ENCODE peak calls at places on chromosome 3, in ten cellular contexts. X is brain microvascular endothelial cell; F is heart left ventricle; K is GM23248; Z is Peyer's patch; M is Panc1; W is keratinocyte; N is lower lobe of right lung; S is CD8-positive, alpha-beta memory T cell; E is tibial nerve. R is an unnamed sample.
A peak's percentile ranks its signal among the peaks of the same experiment; 100 is the strongest.

GRCh38 chr3:170154084-170154483 is 27.4 kb downstream of the PHC3 start:
- DNase-seq in X (no peak), F (no peak), K (peak; percentile 53), Z (no peak), M (no peak), W (no peak), N (no peak), S (no peak), E (no peak), R (no peak)

GRCh38 chr3:159892171-159892791 is 96.4 kb upstream of the IL12A start:
- DNase-seq in X (no peak), F (no peak), K (no peak), Z (no peak), M (no peak), W (no peak), N (no peak), S (no peak), E (no peak), R (no peak)

GRCh38 chr3:141294848-141295247 is 63.2 kb downstream of the PXYLP1 start:
- DNase-seq in X (peak; percentile 92), F (no peak), K (peak; percentile 89), Z (no peak), M (no peak), W (no peak), N (no peak), S (no peak), E (no peak), R (no peak)

GRCh38 chr3:197372076-197372661 is 73.8 kb upstream of the DLG1 start:
- DNase-seq in X (peak; percentile 69), F (no peak), K (peak; percentile 93), Z (no peak), M (peak; percentile 38), W (peak; percentile 95), N (no peak), S (no peak), E (no peak), R (no peak)

GRCh38 chr3:45009868-45010267 is 16.2 kb upstream of the CLEC3B start:
- DNase-seq in X (no peak), F (no peak), K (no peak), Z (no peak), M (no peak), W (no peak), N (no peak), S (no peak), E (no peak), R (no peak)

GRCh38 chr3:169091196-169091595 is 572.3 kb downstream of the MECOM start:
- DNase-seq in X (peak; percentile 34), F (no peak), K (peak; percentile 87), Z (no peak), M (no peak), W (no peak), N (no peak), S (no peak), E (no peak), R (no peak)

GRCh38 chr3:27293954-27294353 is 75.2 kb downstream of the NEK10 start:
- DNase-seq in X (no peak), F (no peak), K (no peak), Z (no peak), M (no peak), W (no peak), N (no peak), S (no peak), E (no peak), R (no peak)

GRCh38 chr3:65958216-65958615 is 80.5 kb downstream of the MAGI1 start:
- DNase-seq in X (no peak), F (no peak), K (no peak), Z (no peak), M (no peak), W (no peak), N (no peak), S (no peak), E (no peak), R (no peak)

GRCh38 chr3:42387802-42388651 is 22.4 kb downstream of the LYZL4 start:
- DNase-seq in X (peak; percentile 27), F (no peak), K (no peak), Z (no peak), M (no peak), W (no peak), N (no peak), S (peak; percentile 51), E (no peak), R (peak; percentile 68)

GRCh38 chr3:193830791-193831191 is 237.8 kb downstream of the OPA1 start:
- DNase-seq in X (no peak), F (no peak), K (no peak), Z (no peak), M (no peak), W (peak; percentile 99), N (no peak), S (no peak), E (no peak), R (no peak)

GRCh38 chr3:52176188-52176752 is 21.7 kb upstream of the ALAS1 start:
- DNase-seq in X (no peak), F (no peak), K (no peak), Z (no peak), M (no peak), W (no peak), N (no peak), S (no peak), E (no peak), R (no peak)

GRCh38 chr3:101809178-101810022 is 30.4 kb downstream of the NXPE3 start:
- DNase-seq in X (peak; percentile 29), F (no peak), K (peak; percentile 66), Z (no peak), M (no peak), W (no peak), N (no peak), S (peak; percentile 55), E (no peak), R (peak; percentile 30)

GRCh38 chr3:10423171-10423882 is 82.1 kb downstream of the ATP2B2 start:
- DNase-seq in X (no peak), F (no peak), K (no peak), Z (no peak), M (no peak), W (no peak), N (no peak), S (no peak), E (no peak), R (no peak)

GRCh38 chr3:165359005-165359404 is 162.8 kb upstream of the SLITRK3 start:
- DNase-seq in X (no peak), F (no peak), K (no peak), Z (no peak), M (no peak), W (no peak), N (no peak), S (no peak), E (no peak), R (no peak)

GRCh38 chr3:52493232-52494017 is 1.7 kb upstream of the STAB1 start:
- DNase-seq in X (no peak), F (no peak), K (no peak), Z (no peak), M (no peak), W (no peak), N (no peak), S (no peak), E (peak; percentile 30), R (no peak)

DNA sequence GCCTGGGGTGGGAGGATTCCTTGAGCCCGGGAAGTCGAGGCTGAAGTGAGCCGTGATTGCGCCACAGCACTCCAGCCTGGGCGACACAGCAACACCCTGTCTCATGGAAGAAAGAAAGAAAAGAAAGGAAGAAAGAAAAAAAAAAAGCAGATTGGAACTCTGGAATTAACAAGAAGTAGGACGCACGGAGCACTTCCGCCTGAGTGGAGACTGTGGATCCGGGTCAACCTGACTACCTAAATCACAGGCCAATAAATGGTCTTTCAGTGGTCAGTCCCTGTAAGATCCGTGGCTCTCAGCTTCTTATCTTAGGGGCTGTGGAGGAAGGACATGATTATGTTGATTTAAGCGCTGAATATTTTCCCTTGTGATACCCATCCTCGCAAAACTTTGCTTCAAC is 2.4 kb upstream of the PPARG start:
- DNase-seq in X (no peak), F (no peak), K (no peak), Z (no peak), M (no peak), W (no peak), N (no peak), S (no peak), E (no peak), R (no peak)
- H3K27me3 ChIP-seq in X (no peaks in the 10 kb centered on the region), F (no peaks in the 10 kb centered on the region), K (peaks cover 4% of the 10 kb centered on the region), Z (no peaks in the 10 kb centered on the region), M (no peaks in the 10 kb centered on the region), W (peaks cover 24% of the 10 kb centered on the region), N (peaks cover 25% of the 10 kb centered on the region), S (peaks cover 8% of the 10 kb centered on the region), E (peaks cover 6% of the 10 kb centered on the region), R (peaks cover 12% of the 10 kb centered on the region)

GRCh38 chr3:152338159-152338720 is 69.5 kb downstream of the MBNL1 start:
- DNase-seq in X (no peak), F (no peak), K (no peak), Z (no peak), M (no peak), W (no peak), N (no peak), S (no peak), E (no peak), R (no peak)

GRCh38 chr3:152333928-152334327 is 65.2 kb downstream of the MBNL1 start:
- DNase-seq in X (no peak), F (no peak), K (no peak), Z (no peak), M (no peak), W (no peak), N (no peak), S (no peak), E (no peak), R (no peak)

GRCh38 chr3:152331975-152332374 is 63.2 kb downstream of the MBNL1 start:
- DNase-seq in X (no peak), F (no peak), K (peak; percentile 34), Z (no peak), M (no peak), W (no peak), N (no peak), S (no peak), E (no peak), R (no peak)

GRCh38 chr3:152334761-152335160 is 66.0 kb downstream of the MBNL1 start:
- DNase-seq in X (no peak), F (no peak), K (no peak), Z (no peak), M (no peak), W (no peak), N (no peak), S (no peak), E (no peak), R (no peak)

GRCh38 chr3:152335273-152335672 is 66.5 kb downstream of the MBNL1 start:
- DNase-seq in X (no peak), F (no peak), K (no peak), Z (no peak), M (no peak), W (no peak), N (no peak), S (no peak), E (no peak), R (no peak)
- H3K27ac ChIP-seq in X (no peak overlapping the region), F (no peak overlapping the region), K (no peak overlapping the region), Z (peak overlapping the region; percentile 17), M (no peak overlapping the region), W (no peak overlapping the region), N (no peak overlapping the region), S (no peak overlapping the region), E (no peak overlapping the region), R (no peak overlapping the region)

GRCh38 chr3:114384558-114384903 is 90.7 kb downstream of the TIGIT start:
- DNase-seq in X (no peak), F (no peak), K (peak; percentile 59), Z (no peak), M (no peak), W (no peak), N (no peak), S (no peak), E (no peak), R (no peak)
- H3K4me3 ChIP-seq in X (peak overlapping the region; percentile 40), F (peak overlapping the region; percentile 31), K (peak overlapping the region; percentile 80), Z (peak overlapping the region; percentile 35), M (no peak overlapping the region), W (no peak overlapping the region), N (peak overlapping the region; percentile 43), S (peak overlapping the region; percentile 39), E (peak overlapping the region; percentile 43), R (no peak overlapping the region)

GRCh38 chr3:180036678-180037455 is at the start of gene PEX5L:
- DNase-seq in X (peak; percentile 30), F (peak; percentile 72), K (peak; percentile 66), Z (no peak), M (no peak), W (no peak), N (peak; percentile 57), S (no peak), E (peak; percentile 5), R (no peak)
- H3K27me3 ChIP-seq in X (peaks cover 5% of the 10 kb centered on the region), F (peaks cover 48% of the 10 kb centered on the region), K (peaks cover 25% of the 10 kb centered on the region), Z (no peaks in the 10 kb centered on the region), M (no peaks in the 10 kb centered on the region), W (peaks cover 23% of the 10 kb centered on the region), N (peaks cover 50% of the 10 kb centered on the region), S (peaks cover 13% of the 10 kb centered on the region), E (peaks cover 35% of the 10 kb centered on the region), R (peaks cover 5% of the 10 kb centered on the region)